ENCODE peak calls at places on chromosomes 13 and 19, in ten cellular contexts. One of them, this sample, is unnamed.
A peak's percentile ranks its signal among the peaks of the same experiment; 100 is the strongest.

GRCh38 chr19:2724148-2724557 is 3.0 kb upstream of the DIRAS1 start:
- DNase-seq in tibial nerve: no peak
- DNase-seq in uterus: no peak
- DNase-seq in BJ: no peak
- DNase-seq in foreskin fibroblast: no peak
- DNase-seq in CD8-positive, alpha-beta T cell: no peak
- DNase-seq in left lung: no peak
- DNase-seq in OCI-LY7: no peak
- DNase-seq in astrocyte of the cerebellum: no peak
- DNase-seq in lower lobe of right lung: no peak
- DNase-seq in this sample: no peak

GRCh38 chr13:79393564-79394249 is 12.3 kb downstream of the RBM26 start:
- DNase-seq in uterus: no peak
- DNase-seq in OCI-LY7: peak; percentile 72
- DNase-seq in tibial nerve: peak; percentile 14
- DNase-seq in foreskin fibroblast: no peak
- DNase-seq in lower lobe of right lung: peak; percentile 45
- DNase-seq in left lung: peak; percentile 38
- DNase-seq in CD8-positive, alpha-beta T cell: peak; percentile 38
- DNase-seq in BJ: no peak
- DNase-seq in astrocyte of the cerebellum: no peak
- DNase-seq in this sample: no peak

GRCh38 chr19:13689050-13689449 is 75.3 kb upstream of the MRI1 start:
- DNase-seq in astrocyte of the cerebellum: no peak
- DNase-seq in foreskin fibroblast: peak; percentile 36
- DNase-seq in OCI-LY7: peak; percentile 54
- DNase-seq in BJ: no peak
- DNase-seq in tibial nerve: no peak
- DNase-seq in CD8-positive, alpha-beta T cell: no peak
- DNase-seq in uterus: no peak
- DNase-seq in left lung: no peak
- DNase-seq in lower lobe of right lung: no peak
- DNase-seq in this sample: no peak

GRCh38 chr13:40464349-40464748 is 202.1 kb downstream of the FOXO1 start:
- DNase-seq in left lung: no peak
- DNase-seq in astrocyte of the cerebellum: no peak
- DNase-seq in tibial nerve: no peak
- DNase-seq in OCI-LY7: peak; percentile 80
- DNase-seq in lower lobe of right lung: no peak
- DNase-seq in CD8-positive, alpha-beta T cell: no peak
- DNase-seq in uterus: no peak
- DNase-seq in BJ: no peak
- DNase-seq in foreskin fibroblast: peak; percentile 22
- DNase-seq in this sample: no peak

GRCh38 chr19:1417681-1418493 is 10.5 kb downstream of the DAZAP1 start:
- DNase-seq in uterus: no peak
- DNase-seq in OCI-LY7: no peak
- DNase-seq in CD8-positive, alpha-beta T cell: no peak
- DNase-seq in astrocyte of the cerebellum: no peak
- DNase-seq in BJ: no peak
- DNase-seq in tibial nerve: no peak
- DNase-seq in left lung: no peak
- DNase-seq in lower lobe of right lung: no peak
- DNase-seq in foreskin fibroblast: no peak
- DNase-seq in this sample: no peak

GRCh38 chr19:38917921-38918491 is 6.0 kb upstream of the CCER2 start:
- DNase-seq in BJ: no peak
- DNase-seq in uterus: no peak
- DNase-seq in tibial nerve: no peak
- DNase-seq in left lung: no peak
- DNase-seq in astrocyte of the cerebellum: no peak
- DNase-seq in CD8-positive, alpha-beta T cell: no peak
- DNase-seq in lower lobe of right lung: peak; percentile 12
- DNase-seq in foreskin fibroblast: peak; percentile 38
- DNase-seq in OCI-LY7: no peak
- DNase-seq in this sample: no peak

GRCh38 chr19:34313188-34313587 is 51.8 kb upstream of the GPI start:
- DNase-seq in left lung: no peak
- DNase-seq in lower lobe of right lung: no peak
- DNase-seq in CD8-positive, alpha-beta T cell: no peak
- DNase-seq in BJ: no peak
- DNase-seq in OCI-LY7: no peak
- DNase-seq in tibial nerve: no peak
- DNase-seq in uterus: no peak
- DNase-seq in foreskin fibroblast: peak; percentile 59
- DNase-seq in astrocyte of the cerebellum: no peak
- DNase-seq in this sample: peak; percentile 80

GRCh38 chr13:73040479-73040878 is 18.3 kb upstream of the KLF5 start:
- DNase-seq in CD8-positive, alpha-beta T cell: no peak
- DNase-seq in left lung: no peak
- DNase-seq in BJ: no peak
- DNase-seq in astrocyte of the cerebellum: no peak
- DNase-seq in OCI-LY7: no peak
- DNase-seq in lower lobe of right lung: no peak
- DNase-seq in foreskin fibroblast: no peak
- DNase-seq in tibial nerve: no peak
- DNase-seq in uterus: no peak
- DNase-seq in this sample: no peak

GRCh38 chr13:86684402-86684801 is 885.2 kb upstream of the SLITRK6 start:
- DNase-seq in uterus: no peak
- DNase-seq in left lung: no peak
- DNase-seq in foreskin fibroblast: no peak
- DNase-seq in lower lobe of right lung: no peak
- DNase-seq in BJ: no peak
- DNase-seq in CD8-positive, alpha-beta T cell: no peak
- DNase-seq in tibial nerve: no peak
- DNase-seq in OCI-LY7: no peak
- DNase-seq in astrocyte of the cerebellum: peak; percentile 55
- DNase-seq in this sample: peak; percentile 74

DNA sequence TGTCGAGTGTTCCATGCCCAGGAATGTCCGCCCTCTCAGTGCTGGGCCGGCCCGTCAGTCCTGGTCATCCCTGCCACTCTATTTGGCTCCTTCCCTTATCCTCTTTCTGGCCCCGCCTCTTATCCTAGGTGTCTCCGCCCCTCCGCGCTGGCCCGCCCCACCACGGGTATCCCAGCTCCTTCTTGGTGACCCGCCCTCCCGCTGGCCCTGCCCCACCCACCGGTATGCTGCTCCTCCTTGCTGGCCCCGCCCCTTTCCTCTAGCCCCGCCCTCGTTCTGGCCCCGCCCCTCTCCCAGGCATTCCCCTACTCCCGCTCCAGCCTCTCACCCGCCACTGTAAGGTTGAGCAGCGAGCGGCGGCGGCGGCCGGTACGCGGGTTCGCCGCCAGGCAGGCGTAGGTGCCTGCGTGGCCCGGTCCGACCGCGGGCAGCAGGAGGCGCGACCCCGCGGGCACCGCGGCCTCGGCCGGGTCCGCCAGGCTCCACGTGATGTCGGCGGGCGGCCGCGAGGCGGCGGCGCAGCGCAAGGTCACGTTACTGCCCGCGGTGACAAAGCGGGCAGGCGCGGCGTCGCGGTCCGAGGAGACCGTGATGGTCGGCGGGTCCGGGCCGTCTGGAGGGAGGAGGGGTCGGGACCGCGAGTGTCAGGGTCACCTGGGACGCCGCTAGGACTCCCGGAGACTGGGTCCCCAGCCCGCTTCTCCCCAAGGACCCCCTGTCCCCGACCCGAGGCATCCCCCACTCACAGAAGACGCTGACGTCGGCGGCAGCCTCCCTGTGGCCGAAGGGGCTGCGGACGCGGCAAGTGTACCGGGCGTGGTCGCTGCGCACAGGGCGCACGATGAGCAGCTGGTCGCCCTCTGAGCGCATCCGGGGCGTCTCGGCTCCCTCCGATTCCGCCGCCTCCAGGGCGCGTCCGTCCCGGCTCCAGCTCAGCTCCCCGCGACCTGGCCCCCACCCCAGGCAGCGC is 2.0 kb downstream of the VSIG10L start:
- DNase-seq in BJ: peak; percentile 78
- DNase-seq in uterus: peak; percentile 100
- DNase-seq in tibial nerve: peak; percentile 98
- DNase-seq in lower lobe of right lung: peak; percentile 99
- DNase-seq in astrocyte of the cerebellum: peak; percentile 76
- DNase-seq in OCI-LY7: peak; percentile 87
- DNase-seq in left lung: peak; percentile 99
- DNase-seq in foreskin fibroblast: peak; percentile 99
- DNase-seq in CD8-positive, alpha-beta T cell: peak; percentile 81
- DNase-seq in this sample: peak; percentile 97
- TF ChIP-seq CTCF in BJ: no peak
- TF ChIP-seq CTCF in uterus: no peak
- TF ChIP-seq CTCF in tibial nerve: peak; percentile 50
- TF ChIP-seq CTCF in lower lobe of right lung: no peak
- TF ChIP-seq CTCF in astrocyte of the cerebellum: no peak
- TF ChIP-seq CTCF in OCI-LY7: peak; percentile 19
- TF ChIP-seq CTCF in left lung: no peak
- TF ChIP-seq CTCF in foreskin fibroblast: peak; percentile 2
- TF ChIP-seq CTCF in CD8-positive, alpha-beta T cell: no peak
- TF ChIP-seq CTCF in this sample: no peak

DNA sequence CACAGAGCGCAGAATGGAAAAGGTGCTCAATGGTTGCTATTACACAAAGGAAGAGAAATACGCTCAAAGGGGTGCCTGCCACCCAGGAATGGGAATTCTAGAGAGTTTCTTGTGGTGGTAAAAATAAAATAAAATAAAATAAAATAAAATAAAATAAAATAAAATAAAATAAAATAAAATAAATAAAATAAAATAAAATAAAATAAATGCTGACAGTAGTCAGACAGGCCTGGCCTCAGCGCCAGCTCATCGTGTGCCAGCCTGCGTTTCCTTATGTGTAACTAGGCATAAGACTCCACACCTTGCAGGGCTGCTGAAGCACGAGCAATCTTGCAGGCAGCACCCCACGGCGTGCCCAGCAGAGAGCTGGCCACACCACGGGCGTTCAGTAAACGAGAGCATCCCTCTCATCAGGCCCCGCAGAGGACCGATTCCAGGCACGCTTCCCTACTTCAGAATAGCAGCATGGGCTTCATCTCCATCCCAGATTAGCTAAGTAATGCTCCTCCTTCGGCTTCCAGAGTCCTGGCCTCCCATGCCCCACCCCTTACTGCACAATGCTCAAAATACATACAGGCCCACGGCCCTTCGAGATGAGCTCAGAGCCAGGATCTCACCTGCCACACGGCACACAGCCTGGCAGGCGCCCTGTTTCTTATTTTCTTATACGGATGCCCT is 5.6 kb downstream of the NAPA start:
- DNase-seq in left lung: no peak
- DNase-seq in tibial nerve: no peak
- DNase-seq in astrocyte of the cerebellum: no peak
- DNase-seq in BJ: no peak
- DNase-seq in lower lobe of right lung: no peak
- DNase-seq in uterus: no peak
- DNase-seq in OCI-LY7: no peak
- DNase-seq in CD8-positive, alpha-beta T cell: no peak
- DNase-seq in foreskin fibroblast: no peak
- DNase-seq in this sample: no peak
- H3K4me3 ChIP-seq in left lung: no peak overlapping the region
- H3K4me3 ChIP-seq in tibial nerve: no peak overlapping the region
- H3K4me3 ChIP-seq in astrocyte of the cerebellum: no peak overlapping the region
- H3K4me3 ChIP-seq in BJ: no peak overlapping the region
- H3K4me3 ChIP-seq in lower lobe of right lung: no peak overlapping the region
- H3K4me3 ChIP-seq in uterus: no peak overlapping the region
- H3K4me3 ChIP-seq in OCI-LY7: no peak overlapping the region
- H3K4me3 ChIP-seq in CD8-positive, alpha-beta T cell: no peak overlapping the region
- H3K4me3 ChIP-seq in foreskin fibroblast: no peak overlapping the region
- H3K4me3 ChIP-seq in this sample: no peak overlapping the region

GRCh38 chr19:4343056-4343844 is at the start of gene MPND:
- DNase-seq in left lung: peak; percentile 94
- DNase-seq in astrocyte of the cerebellum: peak; percentile 29
- DNase-seq in lower lobe of right lung: peak; percentile 96
- DNase-seq in BJ: no peak
- DNase-seq in uterus: peak; percentile 87
- DNase-seq in CD8-positive, alpha-beta T cell: peak; percentile 92
- DNase-seq in foreskin fibroblast: peak; percentile 93
- DNase-seq in OCI-LY7: peak; percentile 92
- DNase-seq in tibial nerve: peak; percentile 89
- DNase-seq in this sample: peak; percentile 83
- TF ChIP-seq CTCF in left lung: no peak
- TF ChIP-seq CTCF in astrocyte of the cerebellum: peak; percentile 38
- TF ChIP-seq CTCF in lower lobe of right lung: peak; percentile 46
- TF ChIP-seq CTCF in BJ: peak; percentile 49
- TF ChIP-seq CTCF in uterus: no peak
- TF ChIP-seq CTCF in CD8-positive, alpha-beta T cell: no peak
- TF ChIP-seq CTCF in foreskin fibroblast: peak; percentile 19
- TF ChIP-seq CTCF in OCI-LY7: peak; percentile 49
- TF ChIP-seq CTCF in tibial nerve: no peak
- TF ChIP-seq CTCF in this sample: peak; percentile 32

GRCh38 chr19:40806385-40807146 is 7.6 kb downstream of the EGLN2 start:
- DNase-seq in uterus: peak; percentile 89
- DNase-seq in lower lobe of right lung: peak; percentile 83
- DNase-seq in BJ: peak; percentile 86
- DNase-seq in OCI-LY7: peak; percentile 81
- DNase-seq in CD8-positive, alpha-beta T cell: peak; percentile 68
- DNase-seq in foreskin fibroblast: peak; percentile 96
- DNase-seq in left lung: peak; percentile 71
- DNase-seq in astrocyte of the cerebellum: peak; percentile 76
- DNase-seq in tibial nerve: peak; percentile 84
- DNase-seq in this sample: peak; percentile 96
- H3K4me3 ChIP-seq in uterus: no peak overlapping the region
- H3K4me3 ChIP-seq in lower lobe of right lung: peak overlapping the region; percentile 28
- H3K4me3 ChIP-seq in BJ: no peak overlapping the region
- H3K4me3 ChIP-seq in OCI-LY7: no peak overlapping the region
- H3K4me3 ChIP-seq in CD8-positive, alpha-beta T cell: peak overlapping the region; percentile 35
- H3K4me3 ChIP-seq in foreskin fibroblast: peak overlapping the region; percentile 15
- H3K4me3 ChIP-seq in left lung: peak overlapping the region; percentile 1
- H3K4me3 ChIP-seq in astrocyte of the cerebellum: no peak overlapping the region
- H3K4me3 ChIP-seq in tibial nerve: peak overlapping the region; percentile 28
- H3K4me3 ChIP-seq in this sample: peak overlapping the region; percentile 7

This sample was measured in astrocyte of the spinal cord.